ENCODE peak calls at places on chromosome 10, in five cellular contexts. H, X, F, V and K are unnamed samples.

GRCh38 chr10:127968027-127968441 is 61.1 kb downstream of the PTPRE start:
- DNase-seq in H (no peak), X (no peak), F (no peak), V (no peak), K (no peak)

GRCh38 chr10:9635691-9636090 is 1382.0 kb upstream of the CELF2 start:
- DNase-seq in H (no peak), V (no peak), X (no peak), F (no peak), K (no peak)

GRCh38 chr10:33537066-33537465 is 202.6 kb upstream of the NRP1 start:
- DNase-seq in F (no peak), V (no peak), H (no peak), X (no peak), K (no peak)

GRCh38 chr10:23106508-23106907 is 11.1 kb downstream of the MSRB2 start:
- DNase-seq in H (no peak), F (no peak), X (no peak), V (no peak), K (no peak)

GRCh38 chr10:22666287-22667092 is 47.9 kb downstream of the PIP4K2A start:
- DNase-seq in X (no peak), F (peak), H (no peak), V (peak), K (no peak)

GRCh38 chr10:97709746-97710078 is 3.8 kb upstream of the MARVELD1 start:
- DNase-seq in F (no peak), X (no peak), V (no peak), H (no peak), K (no peak)

GRCh38 chr10:74011762-74012161 is 13.8 kb downstream of the VCL start:
- DNase-seq in X (peak), H (no peak), V (no peak), F (no peak), K (peak)

GRCh38 chr10:809671-810350 is 120.3 kb upstream of the DIP2C start:
- DNase-seq in V (no peak), H (no peak), F (no peak), X (peak), K (no peak)

GRCh38 chr10:126908225-126908624 is 3.0 kb downstream of the DOCK1 start:
- DNase-seq in F (no peak), V (no peak), X (no peak), H (no peak), K (no peak)

GRCh38 chr10:100802607-100803006 is 57.2 kb downstream of the PAX2 start:
- DNase-seq in H (no peak), X (no peak), V (no peak), F (no peak), K (no peak)

GRCh38 chr10:112654794-112655193 is 207.8 kb downstream of the VTI1A start:
- DNase-seq in F (no peak), X (no peak), V (no peak), H (no peak), K (no peak)

GRCh38 chr10:124142296-124142853 is 49.0 kb upstream of the CHST15 start:
- DNase-seq in F (no peak), X (no peak), V (no peak), H (no peak), K (no peak)

GRCh38 chr10:95363303-95363912 is 72.6 kb upstream of the PDLIM1 start:
- DNase-seq in F (peak), V (peak), H (peak), X (no peak), K (peak)

GRCh38 chr10:117241541-117242462 is 888 bp downstream of the SLC18A2 start:
- DNase-seq in H (peak), V (no peak), F (no peak), X (no peak), K (no peak)

GRCh38 chr10:97479939-97480338 is 18.3 kb downstream of the MMS19 start:
- DNase-seq in X (no peak), F (no peak), V (no peak), H (no peak), K (peak)

GRCh38 chr10:101295266-101295665 is 58.7 kb upstream of the BTRC start:
- DNase-seq in V (no peak), X (no peak), H (no peak), F (no peak), K (no peak)

GRCh38 chr10:132392811-132393694 is 3.9 kb upstream of the PWWP2B start:
- DNase-seq in V (peak), F (no peak), H (no peak), X (peak), K (peak)

GRCh38 chr10:110967645-110968044 is 48.2 kb downstream of the SHOC2 start:
- DNase-seq in V (no peak), H (no peak), F (no peak), X (no peak), K (no peak)

GRCh38 chr10:116183733-116184447 is 89.1 kb downstream of the GFRA1 start:
- DNase-seq in V (no peak), F (no peak), X (no peak), H (peak), K (peak)

GRCh38 chr10:59383436-59383835 is 21.1 kb upstream of the FAM13C start:
- DNase-seq in X (no peak), F (no peak), H (no peak), V (no peak), K (no peak)

GRCh38 chr10:35641430-35642015 is 573 bp downstream of the FZD8 start:
- DNase-seq in F (no peak), V (no peak), H (peak), X (no peak), K (peak)

GRCh38 chr10:103757531-103758293 is 97.7 kb downstream of the SH3PXD2A start:
- DNase-seq in X (peak), H (peak), V (peak), F (peak), K (peak)

GRCh38 chr10:43206391-43207235 is 60.3 kb downstream of the RASGEF1A start:
- DNase-seq in H (peak), V (peak), X (peak), F (no peak), K (peak)

GRCh38 chr10:104735036-104735435 is 93.9 kb downstream of the SORCS3 start:
- DNase-seq in H (peak), X (no peak), V (no peak), F (no peak), K (no peak)

GRCh38 chr10:48775206-48775517 is 90.5 kb downstream of the WDFY4 start:
- DNase-seq in X (no peak), H (no peak), F (no peak), V (no peak), K (no peak)

GRCh38 chr10:23294638-23295247 is 49.9 kb downstream of the C10orf67 start:
- DNase-seq in V (no peak), H (no peak), F (no peak), X (no peak), K (no peak)

GRCh38 chr10:5633166-5633565 is 33.2 kb downstream of the ASB13 start:
- DNase-seq in H (no peak), X (no peak), V (no peak), F (no peak), K (no peak)

GRCh38 chr10:18203526-18203925 is 63.3 kb downstream of the CACNB2 start:
- DNase-seq in H (no peak), X (no peak), F (no peak), V (no peak), K (no peak)

GRCh38 chr10:77898323-77899079 is 28.1 kb downstream of the DLG5 start:
- DNase-seq in V (no peak), X (no peak), H (peak), F (no peak), K (peak)

GRCh38 chr10:64376169-64376568 is 855.0 kb downstream of the REEP3 start:
- DNase-seq in H (no peak), X (no peak), F (no peak), V (no peak), K (no peak)

GRCh38 chr10:79069325-79070090 is 742 bp downstream of the ZMIZ1 start:
- DNase-seq in V (peak), X (peak), F (peak), H (peak), K (peak)

GRCh38 chr10:50294582-50294981 is 43.3 kb upstream of the ASAH2 start:
- DNase-seq in X (no peak), H (no peak), V (no peak), F (no peak), K (no peak)

GRCh38 chr10:16952010-16952550 is 134.9 kb upstream of the RSU1 start:
- DNase-seq in H (no peak), V (no peak), X (no peak), F (no peak), K (no peak)